ENCODE peak calls at places on chromosome 22, in six cellular contexts. Z, H, W, Y, L and E are unnamed samples.

GRCh38 chr22:26606611-26607010 is 11.2 kb downstream of the CRYBB1 start:
- DNase-seq in Z (no peak), H (no peak), W (no peak), Y (no peak), L (no peak), E (no peak)

GRCh38 chr22:26711205-26711958 is 54.0 kb downstream of the MIAT start:
- DNase-seq in Z (no peak), H (peak), W (no peak), Y (no peak), L (peak), E (no peak)

GRCh38 chr22:29574762-29575450 is 6.0 kb downstream of the NIPSNAP1 start:
- DNase-seq in Z (no peak), H (no peak), W (no peak), Y (no peak), L (no peak), E (no peak)

GRCh38 chr22:30649430-30650007 is 13.9 kb downstream of the SLC35E4 start:
- DNase-seq in Z (no peak), H (peak), W (peak), Y (peak), L (peak), E (no peak)

GRCh38 chr22:50061141-50061823 is 3.2 kb upstream of the TTLL8 start:
- DNase-seq in Z (no peak), H (no peak), W (no peak), Y (no peak), L (no peak), E (no peak)

GRCh38 chr22:30870451-30871345 is 97.9 kb downstream of the MORC2 start:
- DNase-seq in Z (no peak), H (no peak), W (no peak), Y (peak), L (no peak), E (no peak)

GRCh38 chr22:48045369-48045768 is 1282.9 kb downstream of the TBC1D22A start:
- DNase-seq in Z (no peak), H (peak), W (no peak), Y (no peak), L (no peak), E (no peak)

GRCh38 chr22:19495562-19496323 is 16.0 kb downstream of the CDC45 start:
- DNase-seq in Z (no peak), H (no peak), W (no peak), Y (no peak), L (no peak), E (no peak)

GRCh38 chr22:37417737-37418348 is 9.4 kb downstream of the ELFN2 start:
- DNase-seq in Z (no peak), H (no peak), W (no peak), Y (no peak), L (no peak), E (no peak)

GRCh38 chr22:30806391-30806861 is 111.8 kb downstream of the OSBP2 start:
- DNase-seq in Z (no peak), H (no peak), W (no peak), Y (no peak), L (no peak), E (no peak)

GRCh38 chr22:22720201-22720723 is 75.8 kb downstream of the GGTLC2 start:
- DNase-seq in Z (no peak), H (peak), W (peak), Y (no peak), L (peak), E (peak)

GRCh38 chr22:50691521-50691920 is 18.9 kb downstream of the SHANK3 start:
- DNase-seq in Z (no peak), H (no peak), W (no peak), Y (no peak), L (peak), E (no peak)

GRCh38 chr22:49112661-49113626 is 714.7 kb downstream of the BRD1 start:
- DNase-seq in Z (no peak), H (no peak), W (no peak), Y (no peak), L (no peak), E (no peak)

GRCh38 chr22:31286360-31287255 is 5.7 kb downstream of the PIK3IP1 start:
- DNase-seq in Z (no peak), H (no peak), W (peak), Y (no peak), L (peak), E (no peak)

GRCh38 chr22:27780161-27780575 is 21.4 kb downstream of the MN1 start:
- DNase-seq in Z (no peak), H (no peak), W (no peak), Y (no peak), L (no peak), E (no peak)

GRCh38 chr22:47342446-47342845 is 580.0 kb downstream of the TBC1D22A start:
- DNase-seq in Z (no peak), H (no peak), W (no peak), Y (no peak), L (no peak), E (no peak)

GRCh38 chr22:40224702-40225101 is 47.0 kb downstream of the TNRC6B start:
- DNase-seq in Z (no peak), H (no peak), W (no peak), Y (no peak), L (no peak), E (no peak)